ENCODE peak calls at places on chromosomes 6 and 20, in ten cellular contexts. Y is sciatic nerve; R is iris pigment epithelial cell; I is stimulated activated naive B cell treated with anti-CD40 and anti-IgM and Interleukin-4, amounts not matched to agents 10 μg/mL and 1 μg/mL and 100 μg/mL, for 72 hours; E is neural crest cell; X is epithelial cell of proximal tubule; D is putamen; O is coronary artery; H is stimulated activated naive CD8-positive, alpha-beta T cell treated with anti-CD3 and anti-CD28 coated beads, Interleukin-15, amount 100 ng/mL, for 72 hours; C is RPMI7951. W is an unnamed sample.

GRCh38 chr6:79868098-79868722 is 79.1 kb downstream of the ELOVL4 start:
- DNase-seq in Y (no peak), D (peak; percentile 70), X (no peak), E (peak; percentile 60), O (no peak), C (peak; percentile 69), R (peak; percentile 69), I (peak; percentile 6), H (peak; percentile 36), W (peak; percentile 24)

GRCh38 chr20:56808119-56808725 is 179.1 kb downstream of the TFAP2C start:
- DNase-seq in H (no peak), X (no peak), O (no peak), C (no peak), R (no peak), E (no peak), Y (no peak), D (no peak), I (no peak), W (no peak)

GRCh38 chr6:53112871-53113270 is 35.8 kb downstream of the GCM1 start:
- DNase-seq in O (no peak), X (no peak), D (no peak), R (no peak), H (no peak), I (no peak), Y (no peak), C (no peak), E (no peak), W (no peak)

GRCh38 chr6:4805553-4806307 is 29.5 kb downstream of the CDYL start:
- DNase-seq in I (no peak), E (peak; percentile 18), X (no peak), H (no peak), C (peak; percentile 24), D (peak; percentile 34), Y (no peak), O (no peak), R (peak; percentile 47), W (no peak)

GRCh38 chr6:106442351-106442750 is 81.8 kb downstream of the CRYBG1 start:
- DNase-seq in X (no peak), I (no peak), O (no peak), R (no peak), E (no peak), C (no peak), D (no peak), H (no peak), Y (no peak), W (no peak)

GRCh38 chr6:83359638-83360037 is 71.2 kb downstream of the ME1 start:
- DNase-seq in C (peak; percentile 20), I (no peak), Y (no peak), X (no peak), H (no peak), E (no peak), D (no peak), R (no peak), O (no peak), W (no peak)

GRCh38 chr6:47810885-47811284 is 29.1 kb downstream of the OPN5 start:
- DNase-seq in Y (no peak), E (no peak), X (no peak), C (no peak), I (no peak), D (no peak), O (no peak), H (no peak), R (no peak), W (no peak)

GRCh38 chr6:29723666-29724588 is 693 bp downstream of the HLA-F start:
- DNase-seq in Y (peak; percentile 72), D (no peak), R (no peak), C (peak; percentile 29), E (no peak), H (peak; percentile 70), O (no peak), X (no peak), I (peak; percentile 62), W (peak; percentile 59)

GRCh38 chr6:158293122-158293521 is 19.1 kb upstream of the TULP4 start:
- DNase-seq in C (no peak), E (no peak), Y (no peak), H (no peak), R (no peak), O (no peak), X (no peak), D (no peak), I (no peak), W (no peak)

W was measured in T-helper 17 cell.